ENCODE peak calls at places on chromosomes 13 and 19, in nine cellular contexts. N is stomach, I is IMR-90, V is left ventricle myocardium inferior, R is uterus, U is psoas muscle, H is heart left ventricle, Q is transverse colon, T is ascending aorta. Y is an unnamed sample.
A peak's percentile ranks its signal among the peaks of the same experiment; 100 is the strongest.

GRCh38 chr13:32695602-32696250 is 109.5 kb downstream of the PDS5B start:
- DNase-seq in N (no peak), I (peak; percentile 2), V (no peak), R (no peak), U (no peak), H (no peak), Q (no peak), T (no peak), Y (no peak)

GRCh38 chr13:44368062-44368591 is 5.5 kb upstream of the SERP2 start:
- DNase-seq in N (no peak), I (peak; percentile 71), V (no peak), R (no peak), U (no peak), H (no peak), Q (no peak), T (no peak), Y (no peak)

GRCh38 chr13:41064493-41064892 is 3.2 kb downstream of the WBP4 start:
- DNase-seq in N (no peak), I (peak; percentile 90), V (no peak), R (no peak), U (no peak), H (no peak), Q (no peak), T (no peak), Y (no peak)

GRCh38 chr19:10662384-10663251 is 8.5 kb downstream of the ILF3 start:
- DNase-seq in N (no peak), I (peak; percentile 37), V (no peak), R (no peak), U (no peak), H (peak; percentile 21), Q (no peak), T (no peak), Y (no peak)

GRCh38 chr19:39264306-39265290 is 3.6 kb upstream of the IFNL2 start:
- DNase-seq in N (no peak), I (no peak), V (no peak), R (no peak), U (no peak), H (no peak), Q (no peak), T (no peak), Y (no peak)

GRCh38 chr13:96925466-96925865 is 68.8 kb downstream of the OXGR1 start:
- DNase-seq in N (no peak), I (no peak), V (no peak), R (no peak), U (no peak), H (no peak), Q (no peak), T (no peak), Y (no peak)

GRCh38 chr19:43778651-43779050 is 2.1 kb downstream of the KCNN4 start:
- DNase-seq in N (no peak), I (no peak), V (no peak), R (no peak), U (no peak), H (no peak), Q (no peak), T (no peak), Y (no peak)

GRCh38 chr19:49861127-49861526 is 6.2 kb downstream of the PNKP start:
- DNase-seq in N (peak; percentile 78), I (no peak), V (no peak), R (peak; percentile 32), U (no peak), H (no peak), Q (peak; percentile 67), T (no peak), Y (no peak)

GRCh38 chr19:11265785-11266236 is 3.5 kb upstream of the DOCK6 start:
- DNase-seq in N (peak; percentile 91), I (no peak), V (no peak), R (no peak), U (no peak), H (no peak), Q (peak; percentile 95), T (no peak), Y (peak; percentile 77)

GRCh38 chr13:20940083-20940482 is 37.5 kb upstream of the XPO4 start:
- DNase-seq in N (no peak), I (peak; percentile 83), V (no peak), R (no peak), U (no peak), H (no peak), Q (no peak), T (no peak), Y (no peak)

GRCh38 chr13:43159007-43159406 is 135.6 kb downstream of the DNAJC15 start:
- DNase-seq in N (no peak), I (peak; percentile 71), V (no peak), R (no peak), U (no peak), H (no peak), Q (no peak), T (no peak), Y (peak; percentile 75)

GRCh38 chr19:29773141-29773540 is 38.6 kb upstream of the CCNE1 start:
- DNase-seq in N (no peak), I (no peak), V (no peak), R (no peak), U (no peak), H (no peak), Q (no peak), T (no peak), Y (no peak)

GRCh38 chr19:4084547-4084877 is 17.8 kb upstream of the ZBTB7A start:
- DNase-seq in N (no peak), I (no peak), V (no peak), R (no peak), U (no peak), H (peak; percentile 16), Q (no peak), T (no peak), Y (no peak)

GRCh38 chr19:4080473-4080872 is 13.8 kb upstream of the ZBTB7A start:
- DNase-seq in N (no peak), I (no peak), V (no peak), R (no peak), U (no peak), H (no peak), Q (no peak), T (no peak), Y (no peak)

GRCh38 chr19:4082172-4082571 is 15.5 kb upstream of the ZBTB7A start:
- DNase-seq in N (no peak), I (no peak), V (no peak), R (no peak), U (no peak), H (no peak), Q (no peak), T (no peak), Y (no peak)

GRCh38 chr19:4083677-4084546 is 17.2 kb upstream of the ZBTB7A start:
- DNase-seq in N (peak; percentile 89), I (no peak), V (no peak), R (no peak), U (peak; percentile 21), H (peak; percentile 25), Q (peak; percentile 73), T (no peak), Y (no peak)

DNA sequence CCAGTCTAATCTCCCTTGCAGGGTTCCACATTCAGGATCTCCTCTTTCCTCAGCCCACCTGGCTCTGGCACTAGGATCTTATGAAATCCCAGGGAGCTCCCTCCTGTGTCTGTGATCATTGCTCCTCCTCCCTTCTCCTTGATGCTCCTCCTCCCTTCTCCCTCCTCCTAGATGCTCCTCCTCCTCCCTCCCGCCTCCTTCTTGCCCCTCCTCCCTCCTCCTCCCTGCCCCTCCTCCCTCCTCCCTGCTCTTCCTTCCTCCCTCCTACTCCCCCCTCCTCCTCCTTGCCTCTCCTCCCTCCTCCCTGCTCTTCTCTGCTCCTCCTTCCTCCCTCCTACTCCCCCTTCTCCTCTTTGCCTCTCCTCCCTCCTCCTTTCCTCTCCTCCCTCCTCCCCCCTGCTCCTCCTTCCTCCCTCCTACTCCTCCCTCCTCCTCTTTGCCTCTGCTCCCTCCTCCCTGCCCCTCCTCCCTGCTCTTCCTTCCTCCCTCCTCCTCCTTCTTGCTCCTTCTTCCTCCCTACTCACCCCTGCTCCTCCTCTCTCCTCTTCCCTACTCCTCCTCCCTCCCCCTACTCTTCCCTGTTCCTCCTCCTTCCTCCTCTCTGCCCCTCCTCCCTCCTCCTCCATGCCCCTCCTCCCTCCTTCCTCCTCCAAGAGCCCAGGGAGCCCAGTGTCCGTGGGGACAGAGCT is 14.9 kb upstream of the ZBTB7A start:
- DNase-seq in N (no peak), I (no peak), V (no peak), R (no peak), U (no peak), H (no peak), Q (peak; percentile 53), T (no peak), Y (no peak)
- H3K4me1 ChIP-seq in N (peaks cover 43% of the 10 kb centered on the region), I (peaks cover 7% of the 10 kb centered on the region), V (peaks cover 33% of the 10 kb centered on the region), R (no peaks in the 10 kb centered on the region), U (peaks cover 3% of the 10 kb centered on the region), H (peaks cover 7% of the 10 kb centered on the region), Q (peaks cover 57% of the 10 kb centered on the region), T (peaks cover 9% of the 10 kb centered on the region), Y (no peaks in the 10 kb centered on the region)

DNA sequence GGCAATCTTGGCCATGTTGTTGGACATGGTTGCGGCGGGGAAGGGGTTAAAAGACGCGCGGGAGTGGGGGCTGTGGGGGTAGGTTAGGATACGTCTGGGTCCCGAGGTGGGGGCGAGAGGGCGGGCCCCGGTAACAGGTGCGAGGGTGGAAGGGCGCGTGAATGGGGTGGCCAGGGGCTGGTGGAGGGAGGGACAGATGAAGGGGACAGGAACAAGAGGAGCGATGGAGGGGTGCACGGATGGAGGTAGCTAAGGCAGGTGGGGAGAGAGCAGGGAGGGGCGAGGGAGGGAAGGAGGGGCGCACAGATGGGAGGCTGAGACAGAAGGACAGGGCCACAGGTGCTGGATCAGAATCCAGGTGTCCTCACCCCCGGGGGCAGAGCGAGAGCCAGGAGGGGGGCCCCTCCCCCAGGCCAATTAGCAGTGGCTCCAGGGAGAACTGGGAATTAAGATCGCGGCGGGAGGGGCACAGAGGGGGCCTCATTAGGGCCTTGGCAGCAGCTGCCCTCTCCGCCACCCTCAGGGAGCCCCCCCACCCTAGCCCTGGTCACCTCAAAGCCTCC is 1.3 kb downstream of the GNG8 start:
- DNase-seq in N (no peak), I (no peak), V (no peak), R (no peak), U (no peak), H (no peak), Q (no peak), T (no peak), Y (no peak)
- H3K4me1 ChIP-seq in N (peaks cover 56% of the 10 kb centered on the region), I (peaks cover 14% of the 10 kb centered on the region), V (peaks cover 45% of the 10 kb centered on the region), R (no peaks in the 10 kb centered on the region), U (peaks cover 18% of the 10 kb centered on the region), H (peaks cover 10% of the 10 kb centered on the region), Q (peaks cover 38% of the 10 kb centered on the region), T (peaks cover 21% of the 10 kb centered on the region), Y (peaks cover 14% of the 10 kb centered on the region)

DNA sequence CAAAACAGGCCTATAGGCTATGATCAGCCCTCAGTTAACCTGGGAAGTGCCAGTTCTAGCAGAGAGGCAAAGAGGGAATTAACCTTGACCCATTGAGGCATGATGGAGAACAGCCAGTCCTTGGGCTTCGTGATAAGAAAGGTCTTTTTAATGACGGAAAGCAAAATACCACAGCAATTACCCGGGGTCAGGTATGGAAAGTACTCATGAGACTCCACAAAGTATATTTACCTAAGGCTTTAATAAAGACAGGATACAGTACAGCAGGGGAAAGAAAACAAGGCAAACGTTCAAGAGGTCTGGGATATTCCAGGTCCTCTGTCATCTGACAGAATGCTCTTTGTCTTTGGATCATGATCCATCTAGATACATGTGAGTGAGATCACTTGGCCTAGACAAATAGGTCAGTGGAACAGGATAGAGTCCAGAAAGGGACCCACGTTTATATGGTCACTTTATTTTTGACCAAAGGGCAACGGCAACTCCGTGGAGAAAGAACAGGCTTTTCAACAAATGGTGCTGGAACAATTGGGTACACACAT is 52.2 kb downstream of the WDFY2 start:
- DNase-seq in N (peak; percentile 63), I (no peak), V (no peak), R (no peak), U (no peak), H (no peak), Q (no peak), T (no peak), Y (no peak)
- H3K4me1 ChIP-seq in N (peaks cover 64% of the 10 kb centered on the region), I (peaks cover 10% of the 10 kb centered on the region), V (peaks cover 56% of the 10 kb centered on the region), R (no peaks in the 10 kb centered on the region), U (no peaks in the 10 kb centered on the region), H (peaks cover 17% of the 10 kb centered on the region), Q (peaks cover 10% of the 10 kb centered on the region), T (peaks cover 29% of the 10 kb centered on the region), Y (peaks cover 34% of the 10 kb centered on the region)

GRCh38 chr13:51249767-51250741 is 27.9 kb downstream of the FAM124A start:
- DNase-seq in N (no peak), I (no peak), V (no peak), R (no peak), U (no peak), H (no peak), Q (no peak), T (no peak), Y (no peak)
- H3K4me1 ChIP-seq in N (peaks cover 39% of the 10 kb centered on the region), I (no peaks in the 10 kb centered on the region), V (peaks cover 54% of the 10 kb centered on the region), R (no peaks in the 10 kb centered on the region), U (no peaks in the 10 kb centered on the region), H (peaks cover 7% of the 10 kb centered on the region), Q (peaks cover 6% of the 10 kb centered on the region), T (peaks cover 8% of the 10 kb centered on the region), Y (no peaks in the 10 kb centered on the region)

Y was measured in SJCRH30.